ENCODE peak calls at places on chromosomes 7 and 10, in five cellular contexts. Y is H9, W is H1, J is neuronal stem cell, A is mesenchymal stem cell. K is an unnamed sample.

GRCh38 chr7:82017334-82017943 is 247.6 kb upstream of the HGF start:
- DNase-seq in Y (no peak), J (no peak), W (no peak), A (peak; percentile 57), K (peak; percentile 38)

GRCh38 chr7:51310131-51310583 is 6.5 kb downstream of the COBL start:
- DNase-seq in Y (no peak), J (no peak), W (peak; percentile 48), A (no peak), K (no peak)

GRCh38 chr7:47291461-47292051 is 290.4 kb downstream of the TNS3 start:
- DNase-seq in Y (no peak), J (no peak), W (no peak), A (peak; percentile 98), K (peak; percentile 53)

GRCh38 chr7:18221377-18222290 is 194.0 kb upstream of the PRPS1L1 start:
- DNase-seq in J (no peak), Y (no peak), W (no peak), A (no peak), K (no peak)

GRCh38 chr7:26393855-26394254 is 102.2 kb downstream of the SNX10 start:
- DNase-seq in W (no peak), Y (no peak), J (no peak), A (no peak), K (peak; percentile 32)

GRCh38 chr10:72250666-72251065 is 23.1 kb upstream of the DDIT4 start:
- DNase-seq in J (no peak), A (peak; percentile 62), Y (no peak), W (no peak), K (peak; percentile 30)

GRCh38 chr10:130744631-130745030 is 566.9 kb downstream of the TCERG1L start:
- DNase-seq in W (no peak), A (no peak), J (no peak), Y (no peak), K (no peak)

GRCh38 chr7:115356139-115356746 is 434.3 kb downstream of the MDFIC start:
- DNase-seq in A (peak; percentile 14), W (no peak), Y (no peak), J (no peak), K (peak; percentile 2)

GRCh38 chr10:122864901-122865300 is 14.5 kb downstream of the FAM24B start:
- DNase-seq in A (no peak), Y (no peak), J (no peak), W (no peak), K (no peak)

GRCh38 chr10:61943699-61944444 is 42.4 kb downstream of the ARID5B start:
- DNase-seq in Y (no peak), A (peak; percentile 65), J (no peak), W (no peak), K (peak; percentile 26)

GRCh38 chr10:10794776-10795175 is 222.9 kb upstream of the CELF2 start:
- DNase-seq in J (no peak), W (no peak), Y (no peak), A (peak; percentile 93), K (no peak)

GRCh38 chr7:73438547-73439245 is 5.1 kb downstream of the FZD9 start:
- DNase-seq in Y (no peak), W (peak; percentile 49), A (no peak), J (no peak), K (no peak)

GRCh38 chr7:35613150-35613549 is 81.8 kb downstream of the HERPUD2 start:
- DNase-seq in W (no peak), Y (no peak), J (no peak), A (peak; percentile 47), K (peak; percentile 67)

GRCh38 chr10:60508037-60508436 is 118.4 kb upstream of the ANK3 start:
- DNase-seq in A (no peak), Y (no peak), W (no peak), J (no peak), K (no peak)

GRCh38 chr10:50497758-50498157 is 126.0 kb downstream of the SGMS1 start:
- DNase-seq in J (no peak), A (peak; percentile 25), Y (no peak), W (no peak), K (no peak)

GRCh38 chr10:59885430-59886134 is 20.8 kb downstream of the CCDC6 start:
- DNase-seq in J (no peak), A (no peak), Y (no peak), W (no peak), K (no peak)

DNA sequence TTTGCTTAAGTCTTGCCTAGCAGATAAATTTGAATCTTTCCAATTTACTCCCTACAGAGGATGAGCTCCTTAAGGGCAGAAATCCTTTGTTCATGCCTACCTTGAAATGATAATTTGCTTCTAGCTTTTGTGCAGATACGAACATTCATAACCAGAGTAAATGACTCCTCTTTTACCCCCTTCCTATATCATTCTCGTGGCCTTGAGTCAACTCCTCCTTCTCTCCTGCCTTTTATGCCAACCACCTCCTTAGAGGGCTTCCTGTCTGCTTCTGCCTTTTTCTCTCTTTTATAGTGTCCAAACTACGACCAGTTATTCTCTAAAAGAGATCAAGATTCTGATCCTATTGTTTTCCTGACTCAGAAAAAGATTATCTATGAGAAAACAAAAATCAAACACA is 36.4 kb downstream of the MYPN start:
- DNase-seq in A (no peak), Y (no peak), J (no peak), W (no peak), K (no peak)
- H2BK12ac ChIP-seq in A (no peak overlapping the region), Y (no peak overlapping the region), J (no peak overlapping the region), W (no peak overlapping the region), K (no peak overlapping the region)

GRCh38 chr10:68957284-68957615 is 1.3 kb downstream of the DDX21 start:
- DNase-seq in Y (no peak), W (no peak), A (no peak), J (no peak), K (no peak)

GRCh38 chr10:68957654-68958053 is 1.7 kb downstream of the DDX21 start:
- DNase-seq in Y (no peak), J (no peak), W (no peak), A (peak; percentile 18), K (no peak)

GRCh38 chr10:68955786-68956532 is at the start of gene DDX21:
- DNase-seq in W (peak; percentile 81), Y (peak; percentile 89), J (peak; percentile 75), A (peak; percentile 97), K (peak; percentile 89)

GRCh38 chr10:68955414-68955785 is 570 bp upstream of the DDX21 start:
- DNase-seq in Y (no peak), J (no peak), W (no peak), A (no peak), K (peak; percentile 9)

DNA sequence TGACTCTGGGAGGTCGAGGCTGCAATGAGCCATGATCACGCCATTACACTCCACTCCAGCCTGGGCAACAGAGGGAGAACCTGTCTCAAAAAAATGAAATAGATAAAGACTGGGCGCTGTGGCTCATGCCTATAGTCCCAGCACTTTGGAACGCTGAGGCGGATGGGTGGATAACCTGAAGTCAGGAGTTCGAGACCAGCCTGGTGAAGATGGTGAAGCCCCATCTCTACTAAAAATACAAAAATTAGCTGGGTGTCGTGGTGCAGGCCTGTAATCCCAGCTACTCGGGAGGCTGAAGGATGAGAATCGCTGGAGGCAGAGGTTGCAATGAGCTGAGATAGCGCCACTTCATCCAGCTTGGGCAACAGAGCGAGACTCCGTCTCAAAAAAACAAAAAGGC is 1.1 kb upstream of the DDX21 start:
- DNase-seq in Y (no peak), W (no peak), A (no peak), J (no peak), K (no peak)
- H2AK5ac ChIP-seq in Y (no peak overlapping the region), W (no peak overlapping the region), A (no peak overlapping the region), J (no peak overlapping the region), K (no peak overlapping the region)

GRCh38 chr7:45588466-45588865 is 14.3 kb downstream of the ADCY1 start:
- DNase-seq in Y (no peak), W (no peak), J (no peak), A (no peak), K (no peak)

GRCh38 chr7:45590679-45591057 is 16.5 kb downstream of the ADCY1 start:
- DNase-seq in A (no peak), W (no peak), J (no peak), Y (peak; percentile 27), K (no peak)

GRCh38 chr7:45586748-45587520 is 12.8 kb downstream of the ADCY1 start:
- DNase-seq in Y (no peak), W (no peak), A (no peak), J (no peak), K (no peak)

GRCh38 chr7:45589915-45590678 is 15.9 kb downstream of the ADCY1 start:
- DNase-seq in W (peak; percentile 33), A (no peak), Y (peak; percentile 17), J (no peak), K (no peak)

DNA sequence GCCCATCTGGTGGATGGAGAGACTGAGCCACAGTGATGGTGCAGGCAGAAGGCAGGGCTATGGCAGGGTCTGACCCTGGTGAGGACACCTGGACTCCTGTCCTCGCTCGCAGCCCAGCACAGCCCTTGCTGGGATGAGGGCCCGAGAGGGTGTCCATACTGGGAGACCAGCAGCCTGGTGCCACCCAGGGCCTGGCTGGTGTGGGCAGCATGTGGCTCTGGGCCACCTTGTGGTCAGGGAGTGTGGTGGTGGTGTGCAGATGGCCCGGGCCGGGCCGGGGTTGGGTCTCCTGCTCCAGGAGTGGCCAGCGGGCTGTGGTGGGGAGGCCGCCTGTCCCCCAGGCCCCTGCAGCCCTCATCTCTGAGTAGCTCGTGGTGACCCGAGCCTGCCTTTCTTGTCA is 14.9 kb downstream of the ADCY1 start:
- DNase-seq in J (no peak), A (no peak), W (no peak), Y (peak; percentile 41), K (no peak)
- H3K23ac ChIP-seq in J (peak overlapping the region; percentile 70), A (no peak overlapping the region), W (no peak overlapping the region), Y (no peak overlapping the region), K (no peak overlapping the region)

GRCh38 chr10:67173787-67174186 is 248.0 kb downstream of the LRRTM3 start:
- DNase-seq in A (no peak), W (no peak), Y (no peak), J (no peak), K (no peak)
- H2BK12ac ChIP-seq in A (no peak overlapping the region), W (no peak overlapping the region), Y (no peak overlapping the region), J (no peak overlapping the region), K (no peak overlapping the region)

GRCh38 chr10:28875535-28876208 is 198.4 kb downstream of the BAMBI start:
- DNase-seq in Y (peak; percentile 54), A (peak; percentile 74), J (peak; percentile 29), W (peak; percentile 63), K (peak; percentile 35)

GRCh38 chr10:28881483-28881882 is 204.2 kb downstream of the BAMBI start:
- DNase-seq in J (no peak), A (no peak), W (no peak), Y (no peak), K (no peak)

GRCh38 chr10:28880551-28880950 is 203.2 kb downstream of the BAMBI start:
- DNase-seq in J (no peak), W (no peak), Y (no peak), A (no peak), K (no peak)

GRCh38 chr10:28879875-28880381 is 202.6 kb downstream of the BAMBI start:
- DNase-seq in A (peak; percentile 76), W (no peak), J (no peak), Y (no peak), K (no peak)

DNA sequence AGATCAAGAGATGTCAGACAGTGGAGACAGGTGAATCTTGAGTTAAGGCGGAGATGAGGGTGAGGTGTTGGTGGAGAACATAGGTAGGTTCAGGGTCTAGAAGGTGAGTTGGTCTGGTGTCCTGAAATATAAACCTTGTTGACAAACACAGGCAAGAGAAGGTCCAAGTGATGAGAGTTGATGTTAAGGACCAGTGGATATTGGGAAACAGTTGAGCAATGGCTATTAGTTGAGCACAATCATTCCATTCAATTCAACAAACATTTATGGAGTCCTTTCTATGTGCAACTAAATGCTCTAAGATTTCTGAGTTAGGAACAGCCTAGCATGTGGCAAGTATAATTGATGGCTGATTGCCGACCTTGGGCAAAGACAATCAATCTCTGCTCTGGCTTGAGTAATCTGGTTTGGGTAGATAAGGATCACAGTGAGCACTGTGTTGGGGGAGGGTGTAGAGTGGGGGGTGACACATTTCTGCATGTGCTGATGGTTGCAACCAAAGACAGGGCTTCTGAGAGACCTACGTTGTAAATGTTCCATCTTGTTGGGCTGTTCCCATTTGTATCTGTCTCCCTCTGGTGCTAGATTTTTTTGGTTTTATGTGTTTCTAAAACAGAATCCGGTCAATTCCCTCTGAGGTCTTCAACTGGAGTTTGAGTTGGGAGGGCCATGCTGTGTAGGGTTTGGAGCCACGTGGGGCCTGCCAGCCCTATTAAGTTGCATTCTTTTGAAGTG is 201.1 kb downstream of the BAMBI start:
- DNase-seq in A (no peak), Y (no peak), W (no peak), J (no peak), K (no peak)
- H2AK5ac ChIP-seq in A (no peak overlapping the region), Y (no peak overlapping the region), W (no peak overlapping the region), J (no peak overlapping the region), K (no peak overlapping the region)